ENCODE peak calls at places on chromosomes 12 and 14, in nine cellular contexts. J is naive thymus-derived CD4-positive, alpha-beta T cell; N is CD8-positive, alpha-beta memory T cell; W is lower lobe of right lung; V is heart right ventricle; L is lung; S is CD8-positive, alpha-beta T cell; M is left ventricle myocardium inferior; I is spleen. A is an unnamed sample. For H3K4me1, the result is how much of the 10 kb centered on the place peaks cover.

GRCh38 chr12:131388164-131388795 is 322.6 kb upstream of the SFSWAP start:
- DNase-seq in J (no peak), N (no peak), W (no peak), V (no peak), L (no peak), S (no peak), M (no peak), I (peak), A (no peak)

GRCh38 chr12:52442600-52443061 is 8.5 kb upstream of the KRT75 start:
- DNase-seq in J (no peak), N (no peak), W (no peak), V (no peak), L (no peak), S (no peak), M (no peak), I (no peak), A (no peak)

GRCh38 chr14:69398818-69399210 is 322 bp downstream of the SLC39A9 start:
- DNase-seq in J (no peak), N (no peak), W (no peak), V (no peak), L (no peak), S (no peak), M (no peak), I (no peak), A (no peak)

GRCh38 chr14:87434011-87434410 is 559.0 kb downstream of the GALC start:
- DNase-seq in J (no peak), N (no peak), W (no peak), V (no peak), L (no peak), S (no peak), M (no peak), I (no peak), A (no peak)

GRCh38 chr12:78146365-78146772 is 315.7 kb downstream of the NAV3 start:
- DNase-seq in J (no peak), N (no peak), W (no peak), V (no peak), L (no peak), S (no peak), M (no peak), I (no peak), A (no peak)

GRCh38 chr14:78700236-78700635 is 530.1 kb downstream of the NRXN3 start:
- DNase-seq in J (no peak), N (no peak), W (no peak), V (no peak), L (no peak), S (no peak), M (no peak), I (no peak), A (no peak)

GRCh38 chr12:47901285-47902093 is 3.3 kb downstream of the VDR start:
- DNase-seq in J (no peak), N (no peak), W (no peak), V (no peak), L (no peak), S (no peak), M (no peak), I (no peak), A (no peak)

GRCh38 chr12:19739195-19739776 is 300.0 kb downstream of the AEBP2 start:
- DNase-seq in J (peak), N (peak), W (no peak), V (peak), L (no peak), S (no peak), M (no peak), I (no peak), A (peak)

GRCh38 chr14:80586116-80586515 is 355.4 kb downstream of the CEP128 start:
- DNase-seq in J (no peak), N (no peak), W (no peak), V (no peak), L (no peak), S (no peak), M (no peak), I (no peak), A (no peak)

GRCh38 chr12:50006754-50007442 is 18.4 kb downstream of the RACGAP1 start:
- DNase-seq in J (no peak), N (no peak), W (no peak), V (no peak), L (no peak), S (no peak), M (no peak), I (no peak), A (no peak)

GRCh38 chr12:58877243-58877743 is 43.0 kb downstream of the LRIG3 start:
- DNase-seq in J (no peak), N (no peak), W (no peak), V (no peak), L (peak), S (no peak), M (no peak), I (no peak), A (no peak)

GRCh38 chr12:119704065-119704747 is 36.3 kb downstream of the PRKAB1 start:
- DNase-seq in J (peak), N (no peak), W (no peak), V (peak), L (no peak), S (no peak), M (peak), I (no peak), A (no peak)

GRCh38 chr12:71556881-71557280 is 106.8 kb downstream of the ZFC3H1 start:
- DNase-seq in J (no peak), N (no peak), W (no peak), V (no peak), L (no peak), S (no peak), M (no peak), I (no peak), A (no peak)

GRCh38 chr14:78029471-78030372 is 140.5 kb upstream of the NRXN3 start:
- DNase-seq in J (no peak), N (no peak), W (no peak), V (no peak), L (no peak), S (no peak), M (no peak), I (no peak), A (no peak)

GRCh38 chr12:108560321-108560721 is 652 bp downstream of the SART3 start:
- DNase-seq in J (no peak), N (no peak), W (no peak), V (no peak), L (no peak), S (no peak), M (no peak), I (no peak), A (no peak)

GRCh38 chr12:51388066-51388799 is 3.0 kb downstream of the GALNT6 start:
- DNase-seq in J (no peak), N (no peak), W (no peak), V (peak), L (no peak), S (no peak), M (no peak), I (no peak), A (no peak)

GRCh38 chr12:47753021-47754001 is 5.4 kb downstream of the RAPGEF3 start:
- DNase-seq in J (no peak), N (no peak), W (peak), V (peak), L (peak), S (no peak), M (peak), I (peak), A (no peak)

GRCh38 chr12:93376436-93377251 is 1.1 kb upstream of the NUDT4 start:
- DNase-seq in J (no peak), N (no peak), W (peak), V (peak), L (peak), S (no peak), M (peak), I (no peak), A (no peak)

GRCh38 chr14:93148979-93149378 is 33.3 kb upstream of the ITPK1 start:
- DNase-seq in J (no peak), N (no peak), W (no peak), V (no peak), L (no peak), S (no peak), M (no peak), I (no peak), A (no peak)

GRCh38 chr12:88207921-88208640 is 66.0 kb downstream of the TMTC3 start:
- DNase-seq in J (no peak), N (no peak), W (no peak), V (no peak), L (peak), S (no peak), M (no peak), I (no peak), A (no peak)

GRCh38 chr12:13380297-13380696 is 183.8 kb downstream of the EMP1 start:
- DNase-seq in J (no peak), N (no peak), W (no peak), V (no peak), L (peak), S (no peak), M (no peak), I (no peak), A (no peak)

GRCh38 chr12:13376627-13377373 is 180.3 kb downstream of the EMP1 start:
- DNase-seq in J (no peak), N (no peak), W (no peak), V (no peak), L (no peak), S (no peak), M (no peak), I (no peak), A (no peak)

GRCh38 chr12:13375583-13376413 is 179.3 kb downstream of the EMP1 start:
- DNase-seq in J (no peak), N (no peak), W (no peak), V (no peak), L (no peak), S (no peak), M (no peak), I (no peak), A (no peak)

GRCh38 chr12:13379531-13379930 is 183.0 kb downstream of the EMP1 start:
- DNase-seq in J (no peak), N (no peak), W (no peak), V (no peak), L (no peak), S (no peak), M (no peak), I (no peak), A (no peak)

GRCh38 chr12:13377698-13378097 is 181.2 kb downstream of the EMP1 start:
- DNase-seq in J (no peak), N (no peak), W (no peak), V (no peak), L (no peak), S (no peak), M (no peak), I (no peak), A (no peak)
- H3K27ac ChIP-seq in J (no peak), N (no peak), W (no peak), V (no peak), L (no peak), S (no peak), M (no peak), I (no peak), A (no peak)

DNA sequence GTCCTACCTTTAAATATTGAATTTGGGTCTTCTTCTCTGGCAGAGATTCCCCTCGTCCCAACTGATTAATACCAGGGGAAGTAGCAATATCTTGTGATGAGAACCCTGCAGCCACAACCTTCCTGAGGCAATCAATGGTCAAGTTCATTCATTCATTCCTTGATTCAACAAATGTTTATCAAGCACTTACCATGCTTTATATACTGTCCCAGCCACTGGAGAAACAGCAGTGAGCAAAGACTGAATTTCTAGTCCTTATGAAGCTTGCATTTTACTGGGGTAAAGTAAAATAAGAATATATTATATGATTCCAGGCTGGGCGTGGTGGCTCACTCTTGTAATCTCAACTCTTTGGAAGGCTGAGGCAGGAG is 300 bp upstream of the GIT2 start:
- DNase-seq in J (no peak), N (no peak), W (no peak), V (no peak), L (no peak), S (no peak), M (no peak), I (no peak), A (no peak)
- H3K4me3 ChIP-seq in J (peak), N (peak), W (peak), V (peak), L (no peak), S (peak), M (peak), I (peak), A (peak)

DNA sequence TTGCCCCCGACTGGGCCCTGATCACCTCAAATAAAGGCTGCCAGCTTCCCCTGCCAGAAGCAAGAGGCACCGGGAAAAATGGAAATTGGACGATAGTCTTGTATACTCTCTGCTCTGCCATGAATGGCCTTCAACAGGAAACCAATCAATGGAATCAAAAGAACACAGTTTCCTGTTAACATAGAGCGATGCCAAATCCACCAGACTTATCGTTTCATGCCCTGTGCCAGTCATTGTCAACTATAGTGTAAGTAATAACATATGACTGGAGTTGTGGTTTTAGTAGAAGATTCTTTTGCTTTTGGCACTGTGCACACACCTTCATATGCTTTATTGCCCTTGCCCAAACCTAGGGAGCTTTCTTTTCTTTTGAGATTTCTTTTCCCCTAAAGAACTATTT is 97.7 kb downstream of the TMEM30B start:
- DNase-seq in J (peak), N (no peak), W (no peak), V (no peak), L (no peak), S (no peak), M (no peak), I (no peak), A (no peak)
- H3K4me1 ChIP-seq in J (under half), N (under half), W (under half), V (under half), L (under half), S (under half), M (under half), I (under half), A (under half)

GRCh38 chr12:103742349-103742784 is 98.7 kb downstream of the NT5DC3 start:
- DNase-seq in J (no peak), N (no peak), W (no peak), V (peak), L (no peak), S (no peak), M (no peak), I (no peak), A (no peak)
- H3K27ac ChIP-seq in J (no peak), N (no peak), W (no peak), V (no peak), L (no peak), S (no peak), M (peak), I (peak), A (no peak)

GRCh38 chr12:56297400-56297799 is 2.7 kb downstream of the CS start:
- DNase-seq in J (no peak), N (no peak), W (no peak), V (no peak), L (no peak), S (no peak), M (no peak), I (no peak), A (no peak)

GRCh38 chr12:56299853-56300643 is at the start of gene CS:
- DNase-seq in J (peak), N (peak), W (peak), V (peak), L (peak), S (peak), M (peak), I (peak), A (peak)

GRCh38 chr12:56300644-56301464 is 724 bp upstream of the CS start:
- DNase-seq in J (no peak), N (no peak), W (no peak), V (no peak), L (no peak), S (no peak), M (no peak), I (no peak), A (no peak)

GRCh38 chr12:56299308-56299852 is 750 bp downstream of the CS start:
- DNase-seq in J (peak), N (peak), W (no peak), V (no peak), L (no peak), S (no peak), M (no peak), I (no peak), A (peak)

GRCh38 chr12:56298828-56299227 is 1.3 kb downstream of the CS start:
- DNase-seq in J (peak), N (no peak), W (no peak), V (no peak), L (no peak), S (no peak), M (no peak), I (no peak), A (no peak)
- H3K4me3 ChIP-seq in J (peak), N (peak), W (peak), V (peak), L (peak), S (peak), M (peak), I (peak), A (peak)

GRCh38 chr14:100787659-100788058 is 38.3 kb upstream of the MEG3 start:
- DNase-seq in J (no peak), N (no peak), W (no peak), V (no peak), L (no peak), S (no peak), M (no peak), I (no peak), A (no peak)
- H3K4me1 ChIP-seq in J (under half), N (under half), W (under half), V (under half), L (under half), S (under half), M (under half), I (under half), A (under half)

GRCh38 chr14:56331815-56332214 is 213.6 kb downstream of the PELI2 start:
- DNase-seq in J (no peak), N (no peak), W (no peak), V (no peak), L (no peak), S (no peak), M (no peak), I (no peak), A (no peak)

GRCh38 chr14:56339855-56340701 is 221.9 kb downstream of the PELI2 start:
- DNase-seq in J (peak), N (peak), W (peak), V (peak), L (peak), S (peak), M (peak), I (peak), A (peak)

GRCh38 chr14:56338674-56339073 is 220.5 kb downstream of the PELI2 start:
- DNase-seq in J (no peak), N (no peak), W (no peak), V (no peak), L (no peak), S (no peak), M (no peak), I (no peak), A (no peak)

GRCh38 chr14:56333361-56334279 is 215.4 kb downstream of the PELI2 start:
- DNase-seq in J (no peak), N (no peak), W (no peak), V (no peak), L (no peak), S (no peak), M (no peak), I (no peak), A (no peak)

GRCh38 chr14:56334458-56334857 is 216.2 kb downstream of the PELI2 start:
- DNase-seq in J (no peak), N (no peak), W (no peak), V (no peak), L (no peak), S (no peak), M (no peak), I (no peak), A (no peak)
- H3K27ac ChIP-seq in J (no peak), N (no peak), W (no peak), V (no peak), L (no peak), S (no peak), M (no peak), I (peak), A (no peak)

DNA sequence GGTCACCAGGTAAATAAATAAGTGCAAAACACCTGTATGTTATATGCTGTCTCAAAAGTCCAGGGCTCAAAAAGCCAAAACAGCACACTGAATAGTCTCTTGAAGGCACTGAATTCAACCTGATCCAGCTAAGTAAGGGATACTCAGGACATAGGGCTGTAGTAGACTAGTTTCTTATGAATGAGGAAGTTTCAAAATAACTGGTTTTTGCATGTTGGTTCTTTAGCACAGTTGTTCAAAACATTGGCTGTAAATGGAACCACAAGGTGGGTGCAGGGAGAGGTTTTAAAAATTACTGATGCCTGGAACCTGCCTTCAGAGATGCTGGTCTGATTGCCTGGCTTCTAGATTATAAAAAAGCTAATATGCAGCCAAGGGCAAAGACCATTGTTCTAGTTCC is 34.1 kb downstream of the NDUFA12 start:
- DNase-seq in J (no peak), N (no peak), W (no peak), V (no peak), L (no peak), S (no peak), M (no peak), I (no peak), A (no peak)
- H3K4me3 ChIP-seq in J (no peak), N (no peak), W (no peak), V (no peak), L (no peak), S (no peak), M (no peak), I (no peak), A (no peak)

GRCh38 chr12:89261210-89261609 is 91.1 kb downstream of the DUSP6 start:
- DNase-seq in J (no peak), N (no peak), W (no peak), V (no peak), L (no peak), S (no peak), M (no peak), I (no peak), A (no peak)

GRCh38 chr12:89263874-89264273 is 88.4 kb downstream of the DUSP6 start:
- DNase-seq in J (no peak), N (no peak), W (no peak), V (no peak), L (no peak), S (no peak), M (no peak), I (no peak), A (no peak)

GRCh38 chr12:89263153-89263552 is 89.1 kb downstream of the DUSP6 start:
- DNase-seq in J (no peak), N (no peak), W (no peak), V (no peak), L (no peak), S (no peak), M (no peak), I (no peak), A (no peak)

GRCh38 chr12:89259831-89260230 is 92.5 kb downstream of the DUSP6 start:
- DNase-seq in J (no peak), N (no peak), W (no peak), V (no peak), L (no peak), S (no peak), M (no peak), I (no peak), A (no peak)

DNA sequence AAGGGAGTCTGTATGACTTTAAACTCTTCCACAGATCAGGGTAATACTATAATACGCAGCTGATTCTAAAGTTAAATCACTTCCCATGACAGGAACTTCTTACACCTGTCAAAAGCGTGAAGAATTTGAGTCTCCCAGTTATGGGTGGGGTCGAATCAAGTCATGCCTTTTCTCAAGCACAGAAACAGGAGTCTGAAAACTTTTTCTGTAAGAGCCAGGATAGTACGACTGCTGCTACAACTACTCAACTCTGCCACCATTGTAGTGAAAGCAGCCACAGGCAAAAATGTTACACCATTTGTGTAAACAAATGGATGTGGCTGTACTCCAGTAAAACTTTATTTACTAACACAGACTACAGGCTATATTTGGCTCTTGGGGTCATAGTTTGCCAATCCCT is 90.3 kb downstream of the DUSP6 start:
- DNase-seq in J (no peak), N (no peak), W (no peak), V (no peak), L (no peak), S (no peak), M (no peak), I (no peak), A (no peak)
- H3K4me1 ChIP-seq in J (under half), N (under half), W (under half), V (under half), L (under half), S (under half), M (under half), I (under half), A (under half)